ENCODE peak calls at places on chromosomes 13 and 19, in five cellular contexts. One of them, this sample, is unnamed.
A peak's percentile ranks its signal among the peaks of the same experiment; 100 is the strongest.

GRCh38 chr19:41264581-41265375 is 606 bp downstream of the HNRNPUL1 start:
- DNase-seq in left ventricle myocardium inferior: peak; percentile 54
- DNase-seq in cardiac muscle cell: peak; percentile 50
- DNase-seq in tibial artery: peak; percentile 38
- DNase-seq in heart right ventricle: peak; percentile 53
- DNase-seq in this sample: peak; percentile 56

GRCh38 chr13:72253754-72254153 is 386.8 kb upstream of the DACH1 start:
- DNase-seq in left ventricle myocardium inferior: no peak
- DNase-seq in cardiac muscle cell: no peak
- DNase-seq in tibial artery: no peak
- DNase-seq in heart right ventricle: no peak
- DNase-seq in this sample: no peak

GRCh38 chr13:36154567-36155231 is 23.5 kb upstream of the DCLK1 start:
- DNase-seq in tibial artery: no peak
- DNase-seq in heart right ventricle: peak; percentile 27
- DNase-seq in cardiac muscle cell: no peak
- DNase-seq in left ventricle myocardium inferior: peak; percentile 16
- DNase-seq in this sample: no peak

GRCh38 chr19:16202320-16203255 is 4.9 kb downstream of the AP1M1 start:
- DNase-seq in cardiac muscle cell: no peak
- DNase-seq in tibial artery: no peak
- DNase-seq in left ventricle myocardium inferior: no peak
- DNase-seq in heart right ventricle: no peak
- DNase-seq in this sample: no peak

GRCh38 chr13:32211788-32212187 is 103.4 kb downstream of the ZAR1L start:
- DNase-seq in tibial artery: no peak
- DNase-seq in cardiac muscle cell: peak; percentile 86
- DNase-seq in heart right ventricle: no peak
- DNase-seq in left ventricle myocardium inferior: no peak
- DNase-seq in this sample: no peak

GRCh38 chr19:9498183-9498902 is at the start of gene ZNF560:
- DNase-seq in tibial artery: no peak
- DNase-seq in cardiac muscle cell: peak; percentile 41
- DNase-seq in heart right ventricle: no peak
- DNase-seq in left ventricle myocardium inferior: no peak
- DNase-seq in this sample: no peak

GRCh38 chr13:82412749-82413148 is 1469.5 kb downstream of the SLITRK1 start:
- DNase-seq in left ventricle myocardium inferior: no peak
- DNase-seq in tibial artery: no peak
- DNase-seq in cardiac muscle cell: no peak
- DNase-seq in heart right ventricle: no peak
- DNase-seq in this sample: no peak

GRCh38 chr13:40550130-40550529 is 116.3 kb downstream of the FOXO1 start:
- DNase-seq in heart right ventricle: no peak
- DNase-seq in left ventricle myocardium inferior: no peak
- DNase-seq in cardiac muscle cell: peak; percentile 40
- DNase-seq in tibial artery: no peak
- DNase-seq in this sample: no peak

GRCh38 chr19:44344255-44344654 is 12.2 kb downstream of the ZNF112 start:
- DNase-seq in left ventricle myocardium inferior: no peak
- DNase-seq in cardiac muscle cell: no peak
- DNase-seq in tibial artery: no peak
- DNase-seq in heart right ventricle: no peak
- DNase-seq in this sample: no peak

GRCh38 chr13:76385606-76386005 is 500.6 kb downstream of the KCTD12 start:
- DNase-seq in tibial artery: no peak
- DNase-seq in heart right ventricle: no peak
- DNase-seq in left ventricle myocardium inferior: no peak
- DNase-seq in cardiac muscle cell: no peak
- DNase-seq in this sample: no peak

GRCh38 chr13:92197669-92198068 is 799.2 kb downstream of the GPC5 start:
- DNase-seq in left ventricle myocardium inferior: no peak
- DNase-seq in cardiac muscle cell: peak; percentile 49
- DNase-seq in heart right ventricle: no peak
- DNase-seq in tibial artery: no peak
- DNase-seq in this sample: no peak

GRCh38 chr19:36046443-36047050 is 7.5 kb downstream of the THAP8 start:
- DNase-seq in tibial artery: no peak
- DNase-seq in cardiac muscle cell: peak; percentile 77
- DNase-seq in left ventricle myocardium inferior: no peak
- DNase-seq in heart right ventricle: no peak
- DNase-seq in this sample: no peak

GRCh38 chr19:50513746-50514345 is at the start of gene ASPDH:
- DNase-seq in left ventricle myocardium inferior: no peak
- DNase-seq in heart right ventricle: no peak
- DNase-seq in cardiac muscle cell: no peak
- DNase-seq in tibial artery: no peak
- DNase-seq in this sample: no peak

GRCh38 chr19:29526730-29527499 is 1.1 kb downstream of the VSTM2B start:
- DNase-seq in cardiac muscle cell: no peak
- DNase-seq in left ventricle myocardium inferior: no peak
- DNase-seq in heart right ventricle: no peak
- DNase-seq in tibial artery: no peak
- DNase-seq in this sample: no peak

GRCh38 chr19:32380269-32380668 is 25.3 kb upstream of the DPY19L3 start:
- DNase-seq in tibial artery: no peak
- DNase-seq in left ventricle myocardium inferior: no peak
- DNase-seq in cardiac muscle cell: no peak
- DNase-seq in heart right ventricle: no peak
- DNase-seq in this sample: no peak

GRCh38 chr13:46519177-46519576 is 33.8 kb upstream of the LRCH1 start:
- DNase-seq in tibial artery: no peak
- DNase-seq in left ventricle myocardium inferior: no peak
- DNase-seq in heart right ventricle: no peak
- DNase-seq in cardiac muscle cell: no peak
- DNase-seq in this sample: no peak

GRCh38 chr13:93708323-93709075 is 481.9 kb downstream of the GPC6 start:
- DNase-seq in cardiac muscle cell: no peak
- DNase-seq in heart right ventricle: no peak
- DNase-seq in left ventricle myocardium inferior: no peak
- DNase-seq in tibial artery: no peak
- DNase-seq in this sample: no peak

GRCh38 chr13:21420706-21421105 is 38.4 kb downstream of the ZDHHC20 start:
- DNase-seq in cardiac muscle cell: peak; percentile 28
- DNase-seq in tibial artery: no peak
- DNase-seq in left ventricle myocardium inferior: no peak
- DNase-seq in heart right ventricle: no peak
- DNase-seq in this sample: no peak

GRCh38 chr19:52592301-52592700 is 22.2 kb downstream of the ZNF701 start:
- DNase-seq in heart right ventricle: no peak
- DNase-seq in left ventricle myocardium inferior: no peak
- DNase-seq in cardiac muscle cell: no peak
- DNase-seq in tibial artery: no peak
- DNase-seq in this sample: no peak

GRCh38 chr19:50562996-50563395 is 5.2 kb downstream of the LRRC4B start:
- DNase-seq in left ventricle myocardium inferior: no peak
- DNase-seq in heart right ventricle: no peak
- DNase-seq in tibial artery: no peak
- DNase-seq in cardiac muscle cell: no peak
- DNase-seq in this sample: no peak

GRCh38 chr19:13398780-13399726 is 107.2 kb downstream of the CACNA1A start:
- DNase-seq in tibial artery: no peak
- DNase-seq in heart right ventricle: peak; percentile 18
- DNase-seq in cardiac muscle cell: peak; percentile 96
- DNase-seq in left ventricle myocardium inferior: peak; percentile 19
- DNase-seq in this sample: no peak

GRCh38 chr13:48446454-48446853 is 33.5 kb upstream of the LPAR6 start:
- DNase-seq in heart right ventricle: no peak
- DNase-seq in left ventricle myocardium inferior: no peak
- DNase-seq in tibial artery: no peak
- DNase-seq in cardiac muscle cell: peak; percentile 69
- DNase-seq in this sample: no peak

GRCh38 chr19:4467835-4468234 is 4.3 kb upstream of the HDGFL2 start:
- DNase-seq in heart right ventricle: no peak
- DNase-seq in left ventricle myocardium inferior: no peak
- DNase-seq in cardiac muscle cell: no peak
- DNase-seq in tibial artery: no peak
- DNase-seq in this sample: no peak

GRCh38 chr13:24092108-24092507 is 68.4 kb upstream of the SPATA13 start:
- DNase-seq in left ventricle myocardium inferior: no peak
- DNase-seq in tibial artery: no peak
- DNase-seq in heart right ventricle: no peak
- DNase-seq in cardiac muscle cell: no peak
- DNase-seq in this sample: no peak

GRCh38 chr13:81821259-81821658 is 1480.3 kb upstream of the SPRY2 start:
- DNase-seq in tibial artery: no peak
- DNase-seq in cardiac muscle cell: no peak
- DNase-seq in left ventricle myocardium inferior: no peak
- DNase-seq in heart right ventricle: no peak
- DNase-seq in this sample: no peak

GRCh38 chr13:33751151-33751550 is 66.8 kb upstream of the RFC3 start:
- DNase-seq in left ventricle myocardium inferior: no peak
- DNase-seq in cardiac muscle cell: peak; percentile 88
- DNase-seq in heart right ventricle: no peak
- DNase-seq in tibial artery: no peak
- DNase-seq in this sample: no peak

GRCh38 chr19:35704218-35704617 is at the start of gene ZBTB32:
- DNase-seq in tibial artery: no peak
- DNase-seq in heart right ventricle: no peak
- DNase-seq in left ventricle myocardium inferior: no peak
- DNase-seq in cardiac muscle cell: peak; percentile 69
- DNase-seq in this sample: no peak

GRCh38 chr13:71632721-71633120 is 234.3 kb downstream of the DACH1 start:
- DNase-seq in cardiac muscle cell: no peak
- DNase-seq in tibial artery: no peak
- DNase-seq in left ventricle myocardium inferior: no peak
- DNase-seq in heart right ventricle: no peak
- DNase-seq in this sample: no peak

GRCh38 chr13:114078501-114079451 is 53.6 kb downstream of the RASA3 start:
- DNase-seq in heart right ventricle: no peak
- DNase-seq in left ventricle myocardium inferior: peak; percentile 67
- DNase-seq in tibial artery: peak; percentile 48
- DNase-seq in cardiac muscle cell: peak; percentile 74
- DNase-seq in this sample: peak; percentile 49

GRCh38 chr19:39406656-39407393 is at the start of gene ZFP36:
- DNase-seq in tibial artery: peak; percentile 90
- DNase-seq in heart right ventricle: peak; percentile 93
- DNase-seq in left ventricle myocardium inferior: peak; percentile 91
- DNase-seq in cardiac muscle cell: peak; percentile 90
- DNase-seq in this sample: peak; percentile 91

GRCh38 chr19:43465468-43466120 is at the start of gene LYPD3:
- DNase-seq in heart right ventricle: peak; percentile 18
- DNase-seq in left ventricle myocardium inferior: no peak
- DNase-seq in cardiac muscle cell: peak; percentile 43
- DNase-seq in tibial artery: no peak
- DNase-seq in this sample: peak; percentile 89

GRCh38 chr19:52398091-52398461 is 427 bp downstream of the ZNF528 start:
- DNase-seq in heart right ventricle: peak; percentile 11
- DNase-seq in cardiac muscle cell: peak; percentile 29
- DNase-seq in left ventricle myocardium inferior: no peak
- DNase-seq in tibial artery: no peak
- DNase-seq in this sample: no peak

DNA sequence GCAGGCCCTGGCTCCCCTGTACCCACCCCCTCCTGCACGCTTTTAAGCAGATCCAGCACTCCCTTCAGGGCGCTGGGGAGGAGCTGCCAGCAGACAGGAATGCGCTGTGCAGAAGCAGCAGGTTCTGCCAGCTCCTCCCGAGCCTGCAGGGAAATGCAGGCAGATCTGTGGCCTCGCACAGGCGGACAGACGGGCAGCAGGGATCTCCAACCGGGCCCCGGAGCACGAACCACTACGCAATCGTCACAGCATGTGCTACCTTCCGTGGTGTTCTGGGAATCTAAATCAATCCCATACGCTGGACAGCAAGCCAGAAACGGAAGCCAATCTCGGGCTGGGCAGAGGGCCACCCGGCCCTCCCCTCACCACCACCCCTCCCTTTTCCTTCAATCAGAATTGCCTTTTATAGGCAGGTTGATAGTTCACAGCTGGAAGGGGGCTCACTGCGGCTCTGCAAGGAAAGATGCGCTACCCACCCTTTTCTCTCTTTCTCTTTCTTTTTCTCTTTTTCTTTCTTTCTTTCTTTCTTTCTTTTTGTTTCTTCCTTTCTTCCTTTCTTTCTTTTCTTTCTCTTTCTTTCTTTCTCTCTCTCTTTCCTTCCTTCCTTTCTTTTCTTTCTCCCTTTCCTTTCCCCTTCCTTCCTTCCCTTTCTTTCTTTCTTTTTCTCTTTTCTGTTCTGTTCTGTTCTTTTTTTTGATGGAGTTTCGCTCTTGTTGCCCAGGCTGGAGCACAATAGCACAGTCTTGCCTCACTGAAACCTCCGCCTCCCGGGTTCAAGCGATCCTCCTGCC is 99.9 kb downstream of the GNG7 start:
- DNase-seq in cardiac muscle cell: peak; percentile 97
- DNase-seq in tibial artery: peak; percentile 92
- DNase-seq in left ventricle myocardium inferior: peak; percentile 87
- DNase-seq in heart right ventricle: peak; percentile 83
- DNase-seq in this sample: peak; percentile 94
- H3K4me3 ChIP-seq in cardiac muscle cell: no peak overlapping the region
- H3K4me3 ChIP-seq in tibial artery: peak overlapping the region; percentile 42
- H3K4me3 ChIP-seq in left ventricle myocardium inferior: peak overlapping the region; percentile 45
- H3K4me3 ChIP-seq in heart right ventricle: no peak overlapping the region
- H3K4me3 ChIP-seq in this sample: peak overlapping the region; percentile 22

DNA sequence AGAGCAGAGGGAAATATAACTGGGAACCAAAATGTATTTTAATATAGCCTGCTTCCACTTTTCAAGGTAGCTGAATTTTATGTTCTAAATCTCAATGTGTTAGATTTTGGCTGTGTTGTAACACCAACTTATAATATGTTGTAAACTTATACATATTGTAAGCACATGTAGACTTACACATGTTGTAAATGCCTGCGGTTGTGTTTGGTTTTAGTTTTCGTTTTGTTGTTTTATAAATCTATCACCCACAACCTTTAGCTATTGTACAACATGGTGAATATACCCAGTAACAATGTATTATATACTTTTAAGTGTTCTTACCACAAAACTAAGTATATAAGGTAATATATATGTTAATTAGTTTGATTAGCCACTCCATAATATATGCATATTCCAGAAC is 15.6 kb downstream of the KCTD4 start:
- DNase-seq in heart right ventricle: no peak
- DNase-seq in cardiac muscle cell: no peak
- DNase-seq in left ventricle myocardium inferior: no peak
- DNase-seq in tibial artery: no peak
- DNase-seq in this sample: no peak
- TF ChIP-seq CTCF in heart right ventricle: no peak
- TF ChIP-seq CTCF in cardiac muscle cell: no peak
- TF ChIP-seq CTCF in left ventricle myocardium inferior: no peak
- TF ChIP-seq CTCF in tibial artery: no peak
- TF ChIP-seq CTCF in this sample: no peak

DNA sequence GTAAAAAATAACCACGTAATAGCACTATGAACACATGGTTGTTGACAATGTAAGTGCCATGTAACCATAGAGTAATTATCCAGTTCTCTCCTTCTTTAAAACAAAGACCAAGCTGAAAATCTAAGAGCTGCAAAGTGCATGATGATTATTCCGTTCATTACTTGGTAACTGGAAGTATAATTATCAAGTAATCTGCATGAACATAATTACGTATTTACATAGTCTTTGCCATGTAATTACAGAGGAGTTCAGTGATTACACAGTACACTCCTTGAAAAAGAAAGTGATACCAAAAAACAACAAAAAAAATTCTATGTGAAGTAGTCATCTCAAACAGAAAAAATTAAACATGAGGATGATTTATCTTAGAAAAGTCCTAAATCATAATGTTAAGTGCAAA is 288.6 kb downstream of the EFNB2 start:
- DNase-seq in heart right ventricle: no peak
- DNase-seq in tibial artery: no peak
- DNase-seq in left ventricle myocardium inferior: no peak
- DNase-seq in cardiac muscle cell: no peak
- DNase-seq in this sample: no peak
- H3K4me3 ChIP-seq in heart right ventricle: no peak overlapping the region
- H3K4me3 ChIP-seq in tibial artery: no peak overlapping the region
- H3K4me3 ChIP-seq in left ventricle myocardium inferior: no peak overlapping the region
- H3K4me3 ChIP-seq in cardiac muscle cell: no peak overlapping the region
- H3K4me3 ChIP-seq in this sample: no peak overlapping the region

GRCh38 chr19:18507727-18508440 is 14.0 kb downstream of the ELL start:
- DNase-seq in cardiac muscle cell: no peak
- DNase-seq in tibial artery: peak; percentile 48
- DNase-seq in heart right ventricle: peak; percentile 53
- DNase-seq in left ventricle myocardium inferior: peak; percentile 55
- DNase-seq in this sample: no peak
- TF ChIP-seq CTCF in cardiac muscle cell: no peak
- TF ChIP-seq CTCF in tibial artery: no peak
- TF ChIP-seq CTCF in heart right ventricle: no peak
- TF ChIP-seq CTCF in left ventricle myocardium inferior: peak; percentile 40
- TF ChIP-seq CTCF in this sample: no peak